ENCODE peak calls at places on chromosome 2, in five cellular contexts. B is IMR-90, Z is tibial artery, L is PC-9, W is AG04449. J is an unnamed sample.

GRCh38 chr2:128311216-128311754 is 7.4 kb downstream of the HS6ST1 start:
- DNase-seq in Z (no peak), L (no peak), W (no peak), B (no peak), J (no peak)

GRCh38 chr2:214311031-214311533 is 99.8 kb upstream of the VWC2L start:
- DNase-seq in Z (no peak), L (no peak), B (no peak), W (no peak), J (no peak)

GRCh38 chr2:28319118-28320008 is 73.3 kb upstream of the FOSL2 start:
- DNase-seq in W (no peak), L (no peak), B (no peak), Z (no peak), J (no peak)

GRCh38 chr2:201975964-201976612 is 57.6 kb upstream of the FZD7 start:
- DNase-seq in Z (no peak), W (no peak), B (no peak), L (no peak), J (no peak)

GRCh38 chr2:29295843-29296242 is 180.6 kb downstream of the CLIP4 start:
- DNase-seq in L (no peak), W (no peak), B (peak), Z (no peak), J (no peak)

GRCh38 chr2:214853906-214854305 is 44.4 kb upstream of the BARD1 start:
- DNase-seq in W (no peak), Z (no peak), L (no peak), B (no peak), J (no peak)

GRCh38 chr2:154699560-154699901 is 1.0 kb downstream of the KCNJ3 start:
- DNase-seq in Z (no peak), B (no peak), W (no peak), L (no peak), J (no peak)

GRCh38 chr2:3628800-3629199 is 29.2 kb upstream of the ALLC start:
- DNase-seq in W (no peak), B (no peak), L (no peak), Z (peak), J (no peak)

GRCh38 chr2:158968396-158969161 is at the start of gene TANC1:
- DNase-seq in W (no peak), Z (peak), L (peak), B (peak), J (peak)

GRCh38 chr2:112137516-112138142 is 556 bp upstream of the FBLN7 start:
- DNase-seq in W (no peak), Z (no peak), L (peak), B (peak), J (no peak)

GRCh38 chr2:170883683-170884082 is 45.4 kb upstream of the GORASP2 start:
- DNase-seq in W (no peak), B (no peak), L (no peak), Z (no peak), J (no peak)

GRCh38 chr2:27133195-27133875 is 1.1 kb downstream of the PREB start:
- DNase-seq in Z (no peak), L (no peak), B (no peak), W (no peak), J (no peak)

GRCh38 chr2:14301331-14301730 is 331.2 kb upstream of the LRATD1 start:
- DNase-seq in B (no peak), W (no peak), L (no peak), Z (no peak), J (no peak)

GRCh38 chr2:142058149-142058548 is 72.7 kb downstream of the LRP1B start:
- DNase-seq in W (no peak), B (no peak), Z (no peak), L (no peak), J (no peak)

GRCh38 chr2:112024896-112025491 is 30.1 kb upstream of the TMEM87B start:
- DNase-seq in W (no peak), B (no peak), Z (no peak), L (no peak), J (no peak)

GRCh38 chr2:158936978-158937377 is 31.5 kb upstream of the TANC1 start:
- DNase-seq in Z (no peak), B (peak), W (no peak), L (no peak), J (no peak)

GRCh38 chr2:159185401-159186130 is 100.9 kb downstream of the WDSUB1 start:
- DNase-seq in B (peak), L (no peak), W (no peak), Z (no peak), J (no peak)

GRCh38 chr2:109057686-109058085 is 68.7 kb upstream of the EDAR start:
- DNase-seq in W (no peak), L (no peak), Z (no peak), B (no peak), J (no peak)

GRCh38 chr2:30339071-30339470 is 107.7 kb downstream of the LBH start:
- DNase-seq in B (no peak), L (no peak), W (no peak), Z (no peak), J (no peak)

GRCh38 chr2:112542974-112543760 is 902 bp downstream of the POLR1B start:
- DNase-seq in L (no peak), Z (no peak), B (peak), W (no peak), J (no peak)

GRCh38 chr2:43230481-43230880 is 4.1 kb upstream of the ZFP36L2 start:
- DNase-seq in L (no peak), B (no peak), W (no peak), Z (no peak), J (peak)

GRCh38 chr2:109294523-109294922 is 165.5 kb downstream of the SH3RF3 start:
- DNase-seq in W (no peak), L (no peak), B (no peak), Z (no peak), J (no peak)

GRCh38 chr2:231926180-231926741 is at the start of gene NPPC:
- DNase-seq in Z (peak), B (peak), L (peak), W (no peak), J (peak)

GRCh38 chr2:225040862-225041209 is 1.4 kb downstream of the DOCK10 start:
- DNase-seq in B (peak), Z (no peak), W (no peak), L (no peak), J (no peak)
- H3K4me3 ChIP-seq in B (peak), Z (peak), W (peak), L (no peak), J (peak)

GRCh38 chr2:7900593-7900992 is 781.3 kb upstream of the ID2 start:
- DNase-seq in B (peak), Z (no peak), W (no peak), L (no peak), J (no peak)
- H3K4me3 ChIP-seq in B (no peak), Z (no peak), W (no peak), L (no peak), J (no peak)

GRCh38 chr2:9693138-9693520 is 62.3 kb upstream of the YWHAQ start:
- DNase-seq in L (no peak), Z (peak), W (no peak), B (peak), J (no peak)
- H3K4me3 ChIP-seq in L (no peak), Z (peak), W (no peak), B (no peak), J (no peak)

DNA sequence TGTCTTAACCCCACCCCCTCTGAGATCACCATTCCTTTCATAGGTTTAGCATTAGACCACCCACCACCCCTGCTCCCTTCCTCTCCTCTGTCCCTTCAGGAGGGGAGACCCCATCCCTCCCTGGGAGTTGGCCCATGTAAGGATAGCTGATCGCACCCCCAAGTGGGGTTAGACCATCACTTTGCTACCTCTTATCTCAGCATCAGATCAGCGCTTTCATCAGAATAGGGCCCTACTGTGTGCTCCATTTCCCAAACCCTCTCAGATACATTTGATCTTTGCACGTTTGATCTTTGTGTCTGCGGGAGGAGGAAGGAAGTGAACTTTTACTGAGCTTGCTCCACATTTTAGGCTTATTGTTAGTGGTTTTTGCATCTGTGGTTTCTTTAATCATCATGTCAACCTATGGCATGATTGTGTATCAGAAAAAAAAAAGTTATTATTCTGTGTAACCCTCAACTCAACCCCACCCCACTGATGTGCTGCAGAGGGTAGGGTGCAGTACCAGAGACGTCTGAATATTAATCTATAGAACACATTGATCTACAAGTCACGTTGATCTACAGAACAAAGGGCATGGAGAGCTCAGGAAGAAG is 81.2 kb downstream of the PDCL3 start:
- DNase-seq in B (no peak), L (no peak), Z (no peak), W (no peak), J (no peak)
- H3K4me3 ChIP-seq in B (no peak), L (no peak), Z (no peak), W (no peak), J (no peak)

GRCh38 chr2:239300871-239301742 is 99.7 kb downstream of the HDAC4 start:
- DNase-seq in L (no peak), Z (no peak), W (no peak), B (no peak), J (no peak)
- H3K4me3 ChIP-seq in L (no peak), Z (no peak), W (no peak), B (no peak), J (no peak)

GRCh38 chr2:68715353-68716041 is 19.1 kb upstream of the ARHGAP25 start:
- DNase-seq in Z (peak), L (peak), B (peak), W (no peak), J (peak)

GRCh38 chr2:68710756-68711155 is 23.9 kb upstream of the ARHGAP25 start:
- DNase-seq in W (no peak), Z (no peak), B (no peak), L (no peak), J (no peak)

GRCh38 chr2:68716948-68717661 is 17.5 kb upstream of the ARHGAP25 start:
- DNase-seq in L (no peak), B (no peak), W (no peak), Z (no peak), J (no peak)

GRCh38 chr2:68716539-68716938 is 18.1 kb upstream of the ARHGAP25 start:
- DNase-seq in B (no peak), W (no peak), Z (no peak), L (no peak), J (no peak)

DNA sequence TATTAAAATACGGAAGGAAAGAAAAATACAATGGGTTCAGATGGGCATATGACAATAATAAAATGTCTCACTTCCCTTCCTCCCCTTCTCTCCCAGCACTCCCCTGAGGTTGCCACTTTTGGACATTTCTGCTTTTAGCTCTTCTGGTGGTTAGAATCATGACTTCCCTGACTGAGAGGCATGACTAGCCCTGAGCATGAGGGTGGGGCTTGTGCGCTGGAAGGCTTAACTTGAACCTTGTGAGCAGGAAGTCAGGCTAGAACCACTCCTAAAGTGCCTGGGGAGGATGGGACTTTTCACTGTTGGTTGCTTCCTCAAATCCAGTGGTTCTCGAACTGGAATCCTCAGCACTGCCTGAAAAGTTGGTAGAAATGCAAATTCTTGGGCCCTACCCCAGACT is 19.7 kb upstream of the ARHGAP25 start:
- DNase-seq in B (no peak), L (no peak), W (no peak), Z (peak), J (peak)
- H3K4me3 ChIP-seq in B (no peak), L (no peak), W (no peak), Z (no peak), J (no peak)

J was measured in lower lobe of right lung.